ENCODE peak calls at places on chromosomes 7 and 10, in seven cellular contexts. B is thoracic aorta; L is astrocyte; R is H9; T is H1; H is CD4-positive, CD25-positive, alpha-beta regulatory T cell; D is CD8-positive, alpha-beta memory T cell. G is an unnamed sample.

GRCh38 chr10:89219512-89220218 is 12.5 kb upstream of the CH25H start:
- DNase-seq in D (no peak), T (no peak), L (no peak), H (no peak), B (no peak), R (no peak), G (no peak)

GRCh38 chr10:26437637-26438461 is at the start of gene APBB1IP:
- DNase-seq in L (no peak), T (no peak), H (peak), R (peak), B (no peak), D (peak), G (no peak)

GRCh38 chr10:131178956-131179355 is 132.6 kb downstream of the TCERG1L start:
- DNase-seq in T (no peak), R (no peak), B (no peak), H (no peak), L (no peak), D (no peak), G (no peak)

GRCh38 chr7:77687747-77688144 is 8.5 kb upstream of the RSBN1L start:
- DNase-seq in D (no peak), L (no peak), T (no peak), R (no peak), H (peak), B (no peak), G (no peak)

GRCh38 chr10:98414932-98415709 is at the start of gene PYROXD2:
- DNase-seq in H (peak), L (peak), T (peak), B (peak), D (peak), R (peak), G (peak)

GRCh38 chr10:36172054-36172531 is 530.0 kb upstream of the FZD8 start:
- DNase-seq in T (no peak), B (no peak), R (no peak), H (no peak), D (no peak), L (peak), G (no peak)

GRCh38 chr7:73521636-73522080 is 435 bp downstream of the BAZ1B start:
- DNase-seq in T (no peak), R (peak), B (no peak), L (peak), D (no peak), H (no peak), G (no peak)

GRCh38 chr7:102236592-102237287 is 49.9 kb upstream of the SH2B2 start:
- DNase-seq in B (no peak), T (peak), H (peak), L (no peak), D (peak), R (peak), G (peak)

GRCh38 chr10:89393898-89394297 is 1.5 kb downstream of the IFIT1 start:
- DNase-seq in T (no peak), R (no peak), B (no peak), H (no peak), L (no peak), D (no peak), G (no peak)

GRCh38 chr7:36441344-36442022 is 51.8 kb downstream of the ANLN start:
- DNase-seq in R (peak), H (no peak), L (no peak), D (no peak), T (no peak), B (no peak), G (no peak)

GRCh38 chr10:43236176-43236850 is 30.6 kb downstream of the RASGEF1A start:
- DNase-seq in R (no peak), B (no peak), L (no peak), H (no peak), T (no peak), D (no peak), G (no peak)

GRCh38 chr7:102120666-102121065 is 166.0 kb upstream of the SH2B2 start:
- DNase-seq in T (no peak), H (no peak), B (no peak), D (no peak), L (no peak), R (no peak), G (no peak)

GRCh38 chr7:105800442-105800841 is 76.0 kb downstream of the ATXN7L1 start:
- DNase-seq in T (no peak), D (no peak), H (peak), B (no peak), L (peak), R (no peak), G (no peak)

GRCh38 chr10:119849944-119850343 is 22.7 kb downstream of the MCMBP start:
- DNase-seq in H (no peak), L (no peak), R (no peak), B (no peak), T (no peak), D (no peak), G (no peak)

GRCh38 chr10:31318382-31318853 is 598 bp upstream of the ZEB1 start:
- DNase-seq in R (peak), L (peak), T (no peak), H (peak), D (peak), B (peak), G (peak)

GRCh38 chr10:84543077-84543476 is 214.7 kb downstream of the CCSER2 start:
- DNase-seq in T (no peak), B (no peak), R (no peak), H (no peak), D (no peak), L (no peak), G (peak)

GRCh38 chr10:22339761-22340361 is 5.4 kb upstream of the SPAG6 start:
- DNase-seq in L (no peak), R (no peak), D (no peak), H (no peak), B (no peak), T (no peak), G (no peak)

GRCh38 chr7:157576415-157576814 is 239.6 kb downstream of the DNAJB6 start:
- DNase-seq in T (no peak), R (no peak), L (no peak), H (peak), B (no peak), D (peak), G (no peak)

GRCh38 chr10:14953452-14954000 is 370 bp downstream of the DCLRE1C start:
- DNase-seq in R (no peak), T (no peak), D (no peak), B (peak), H (peak), L (peak), G (peak)

GRCh38 chr7:116502201-116503096 is 2.9 kb downstream of the CAV2 start:
- DNase-seq in D (no peak), H (no peak), L (no peak), B (no peak), T (no peak), R (no peak), G (no peak)

DNA sequence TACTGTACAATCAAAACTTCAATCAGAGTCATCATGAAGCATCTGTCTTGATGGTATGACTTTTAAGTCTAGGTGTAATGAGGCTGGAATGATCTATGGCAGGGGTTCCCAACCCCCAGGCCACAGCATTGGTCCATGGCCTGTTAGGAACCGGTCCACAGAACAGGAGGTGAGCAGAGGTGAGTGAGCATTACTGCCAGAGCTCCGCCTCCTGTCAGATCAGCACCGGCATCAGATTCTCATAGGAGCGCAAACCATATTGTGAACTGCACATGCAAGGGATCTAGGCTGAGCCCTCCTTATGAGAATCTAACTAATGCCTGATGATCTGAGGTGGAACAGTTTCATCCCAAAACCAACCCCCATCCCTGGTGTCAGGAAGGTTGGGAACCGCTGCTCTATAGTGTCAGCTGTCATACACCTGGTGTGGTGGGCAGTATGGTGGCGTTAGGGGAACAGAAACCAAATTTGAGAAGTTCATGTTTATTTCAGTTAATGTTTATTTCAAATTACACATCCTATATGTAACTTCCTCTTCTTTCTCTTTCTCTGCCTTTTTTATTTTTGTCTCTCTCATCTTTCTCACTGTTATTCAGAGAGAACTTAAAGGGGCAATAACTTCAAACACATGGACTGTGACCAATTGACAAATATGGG is 432.6 kb downstream of the TNS3 start:
- DNase-seq in D (no peak), L (no peak), T (no peak), R (no peak), B (no peak), H (no peak), G (no peak)
- H3K27ac ChIP-seq in D (no peak), L (no peak), T (no peak), R (no peak), B (no peak), H (no peak), G (no peak)

GRCh38 chr7:93941956-93942355 is 20.4 kb downstream of the GNG11 start:
- DNase-seq in L (peak), H (no peak), B (no peak), D (no peak), T (no peak), R (no peak), G (no peak)

GRCh38 chr7:93945756-93946540 is 24.4 kb downstream of the GNG11 start:
- DNase-seq in L (peak), D (no peak), T (no peak), H (no peak), R (no peak), B (no peak), G (no peak)

GRCh38 chr7:93944673-93945072 is 23.1 kb downstream of the GNG11 start:
- DNase-seq in T (no peak), B (no peak), D (no peak), L (peak), R (no peak), H (no peak), G (no peak)

GRCh38 chr7:93945083-93945482 is 23.5 kb downstream of the GNG11 start:
- DNase-seq in H (no peak), R (no peak), T (no peak), B (no peak), L (no peak), D (no peak), G (no peak)

GRCh38 chr7:93943816-93944540 is 22.4 kb downstream of the GNG11 start:
- DNase-seq in R (no peak), T (no peak), L (no peak), H (no peak), D (no peak), B (no peak), G (no peak)
- H3K27ac ChIP-seq in R (no peak), T (no peak), L (no peak), H (no peak), D (no peak), B (no peak), G (no peak)

GRCh38 chr10:132891313-132891712 is 51.1 kb downstream of the CFAP46 start:
- DNase-seq in T (no peak), D (no peak), H (no peak), R (no peak), B (no peak), L (no peak), G (no peak)

GRCh38 chr10:132889556-132889955 is 52.8 kb downstream of the CFAP46 start:
- DNase-seq in H (no peak), R (no peak), D (no peak), L (no peak), T (no peak), B (no peak), G (no peak)

GRCh38 chr10:132890301-132890700 is 52.1 kb downstream of the CFAP46 start:
- DNase-seq in D (no peak), L (no peak), T (no peak), B (no peak), R (no peak), H (no peak), G (no peak)

GRCh38 chr10:132893090-132893489 is 49.3 kb downstream of the CFAP46 start:
- DNase-seq in R (no peak), T (no peak), H (no peak), B (no peak), L (no peak), D (no peak), G (no peak)

GRCh38 chr10:132891994-132892393 is 50.4 kb downstream of the CFAP46 start:
- DNase-seq in D (no peak), T (no peak), L (peak), H (no peak), B (no peak), R (no peak), G (no peak)
- H3K27ac ChIP-seq in D (no peak), T (no peak), L (no peak), H (no peak), B (no peak), R (no peak), G (no peak)

GRCh38 chr10:114714281-114714741 is 56.2 kb upstream of the ABLIM1 start:
- DNase-seq in R (no peak), D (no peak), L (peak), T (no peak), B (no peak), H (no peak), G (peak)
- H3K27ac ChIP-seq in R (no peak), D (no peak), L (peak), T (no peak), B (peak), H (no peak), G (no peak)

GRCh38 chr7:66558660-66559465 is 69.8 kb upstream of the KCTD7 start:
- DNase-seq in B (no peak), D (no peak), R (peak), H (no peak), T (no peak), L (no peak), G (no peak)
- H3K27ac ChIP-seq in B (no peak), D (no peak), R (no peak), H (no peak), T (peak), L (no peak), G (no peak)

DNA sequence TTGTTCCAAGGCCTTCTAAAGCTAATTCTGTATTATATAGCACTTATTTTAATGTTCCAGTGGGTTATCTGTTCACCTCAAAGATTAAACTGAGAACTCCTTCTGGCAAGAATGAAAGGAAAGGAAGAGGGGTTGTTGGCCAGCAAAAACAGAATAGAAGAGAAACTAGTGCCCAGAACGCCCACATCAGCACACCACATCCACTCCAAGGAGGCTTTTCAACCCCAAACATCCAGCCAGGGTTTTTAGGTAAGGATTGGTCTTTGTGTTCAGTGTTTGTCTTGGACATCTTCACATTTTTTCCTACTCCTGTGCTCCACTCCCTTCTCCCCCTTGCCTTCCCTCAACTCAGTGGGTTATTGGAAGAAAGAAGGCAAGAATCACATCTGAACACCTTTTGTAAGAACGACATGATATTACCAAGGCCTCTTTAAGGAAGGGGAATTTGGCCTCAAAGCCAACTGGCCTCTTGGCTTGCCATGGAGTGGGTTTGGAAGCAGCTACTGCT is 55.8 kb downstream of the BICC1 start:
- DNase-seq in R (no peak), H (no peak), T (no peak), L (peak), B (no peak), D (no peak), G (no peak)
- H3K27ac ChIP-seq in R (no peak), H (no peak), T (no peak), L (no peak), B (peak), D (no peak), G (no peak)

DNA sequence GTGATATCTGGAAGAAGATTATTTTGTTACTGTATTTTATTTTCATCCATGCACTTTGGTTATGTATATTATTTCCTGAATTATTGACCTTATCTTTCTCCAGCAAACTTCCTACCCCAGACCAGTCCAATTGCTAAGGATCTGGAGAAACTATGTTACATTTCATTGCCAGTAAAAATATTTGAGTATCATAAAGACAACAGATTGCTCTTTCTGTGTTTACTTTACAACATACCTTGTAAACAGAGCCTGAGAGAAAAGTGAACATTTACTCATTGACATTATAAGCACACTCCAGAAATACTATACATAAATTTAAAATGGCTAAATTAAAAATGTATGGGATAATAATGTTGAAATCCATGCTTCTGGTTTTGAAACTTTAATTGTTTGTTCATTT is 186.2 kb upstream of the FAM3C start:
- DNase-seq in B (no peak), D (no peak), R (no peak), T (no peak), H (no peak), L (no peak), G (no peak)
- H3K27ac ChIP-seq in B (no peak), D (no peak), R (no peak), T (no peak), H (no peak), L (no peak), G (no peak)

G was measured in SJCRH30.